ENCODE peak calls at places on chromosomes 7 and 10, in four cellular contexts. One of them, this sample, is unnamed.

GRCh38 chr7:105787071-105787470 is 89.3 kb downstream of the ATXN7L1 start:
- DNase-seq in activated CD4-positive, alpha-beta T cell treated with anti-CD3 and anti-CD28 coated beads, Interleukin-2, amount 10 ng/mL, durations not matched to agents 7 days and 5 days: no peak
- DNase-seq in NCI-H1092: no peak
- DNase-seq in NCI-H774: no peak
- DNase-seq in this sample: no peak

GRCh38 chr10:59770689-59771088 is 17.4 kb upstream of the MRLN start:
- DNase-seq in activated CD4-positive, alpha-beta T cell treated with anti-CD3 and anti-CD28 coated beads, Interleukin-2, amount 10 ng/mL, durations not matched to agents 7 days and 5 days: no peak
- DNase-seq in NCI-H1092: no peak
- DNase-seq in NCI-H774: no peak
- DNase-seq in this sample: no peak

GRCh38 chr10:133124357-133125211 is 35.4 kb upstream of the KNDC1 start:
- DNase-seq in activated CD4-positive, alpha-beta T cell treated with anti-CD3 and anti-CD28 coated beads, Interleukin-2, amount 10 ng/mL, durations not matched to agents 7 days and 5 days: no peak
- DNase-seq in NCI-H774: no peak
- DNase-seq in NCI-H1092: no peak
- DNase-seq in this sample: peak

GRCh38 chr10:37488792-37489657 is 363.6 kb downstream of the ANKRD30A start:
- DNase-seq in activated CD4-positive, alpha-beta T cell treated with anti-CD3 and anti-CD28 coated beads, Interleukin-2, amount 10 ng/mL, durations not matched to agents 7 days and 5 days: no peak
- DNase-seq in NCI-H774: no peak
- DNase-seq in NCI-H1092: no peak
- DNase-seq in this sample: peak

GRCh38 chr10:43078986-43079273 is 2.1 kb downstream of the RET start:
- DNase-seq in NCI-H774: no peak
- DNase-seq in NCI-H1092: no peak
- DNase-seq in activated CD4-positive, alpha-beta T cell treated with anti-CD3 and anti-CD28 coated beads, Interleukin-2, amount 10 ng/mL, durations not matched to agents 7 days and 5 days: peak
- DNase-seq in this sample: peak

GRCh38 chr10:110568055-110568735 is 700 bp downstream of the SMC3 start:
- DNase-seq in activated CD4-positive, alpha-beta T cell treated with anti-CD3 and anti-CD28 coated beads, Interleukin-2, amount 10 ng/mL, durations not matched to agents 7 days and 5 days: peak
- DNase-seq in NCI-H1092: peak
- DNase-seq in NCI-H774: no peak
- DNase-seq in this sample: peak

GRCh38 chr10:11856678-11857077 is 33.5 kb downstream of the PROSER2 start:
- DNase-seq in activated CD4-positive, alpha-beta T cell treated with anti-CD3 and anti-CD28 coated beads, Interleukin-2, amount 10 ng/mL, durations not matched to agents 7 days and 5 days: no peak
- DNase-seq in NCI-H774: no peak
- DNase-seq in NCI-H1092: no peak
- DNase-seq in this sample: peak

GRCh38 chr10:71657604-71658348 is 61.8 kb downstream of the C10orf105 start:
- DNase-seq in NCI-H1092: no peak
- DNase-seq in NCI-H774: no peak
- DNase-seq in activated CD4-positive, alpha-beta T cell treated with anti-CD3 and anti-CD28 coated beads, Interleukin-2, amount 10 ng/mL, durations not matched to agents 7 days and 5 days: no peak
- DNase-seq in this sample: no peak

GRCh38 chr10:13491747-13492360 is 37.0 kb downstream of the BEND7 start:
- DNase-seq in activated CD4-positive, alpha-beta T cell treated with anti-CD3 and anti-CD28 coated beads, Interleukin-2, amount 10 ng/mL, durations not matched to agents 7 days and 5 days: no peak
- DNase-seq in NCI-H1092: no peak
- DNase-seq in NCI-H774: no peak
- DNase-seq in this sample: no peak

GRCh38 chr7:127997226-127997922 is 33.9 kb downstream of the LRRC4 start:
- DNase-seq in NCI-H1092: no peak
- DNase-seq in NCI-H774: no peak
- DNase-seq in activated CD4-positive, alpha-beta T cell treated with anti-CD3 and anti-CD28 coated beads, Interleukin-2, amount 10 ng/mL, durations not matched to agents 7 days and 5 days: no peak
- DNase-seq in this sample: no peak

GRCh38 chr7:70071786-70072185 is 473.5 kb downstream of the AUTS2 start:
- DNase-seq in NCI-H774: no peak
- DNase-seq in activated CD4-positive, alpha-beta T cell treated with anti-CD3 and anti-CD28 coated beads, Interleukin-2, amount 10 ng/mL, durations not matched to agents 7 days and 5 days: no peak
- DNase-seq in NCI-H1092: peak
- DNase-seq in this sample: no peak

GRCh38 chr7:50362712-50363282 is 58.3 kb downstream of the IKZF1 start:
- DNase-seq in NCI-H1092: no peak
- DNase-seq in activated CD4-positive, alpha-beta T cell treated with anti-CD3 and anti-CD28 coated beads, Interleukin-2, amount 10 ng/mL, durations not matched to agents 7 days and 5 days: peak
- DNase-seq in NCI-H774: no peak
- DNase-seq in this sample: no peak

GRCh38 chr7:73433924-73434700 is 534 bp downstream of the FZD9 start:
- DNase-seq in NCI-H774: no peak
- DNase-seq in activated CD4-positive, alpha-beta T cell treated with anti-CD3 and anti-CD28 coated beads, Interleukin-2, amount 10 ng/mL, durations not matched to agents 7 days and 5 days: peak
- DNase-seq in NCI-H1092: no peak
- DNase-seq in this sample: peak

GRCh38 chr10:35412900-35413491 is 76.7 kb downstream of the CCNY start:
- DNase-seq in activated CD4-positive, alpha-beta T cell treated with anti-CD3 and anti-CD28 coated beads, Interleukin-2, amount 10 ng/mL, durations not matched to agents 7 days and 5 days: no peak
- DNase-seq in NCI-H1092: no peak
- DNase-seq in NCI-H774: no peak
- DNase-seq in this sample: peak

GRCh38 chr10:49595713-49596492 is 14.2 kb upstream of the SLC18A3 start:
- DNase-seq in NCI-H774: no peak
- DNase-seq in activated CD4-positive, alpha-beta T cell treated with anti-CD3 and anti-CD28 coated beads, Interleukin-2, amount 10 ng/mL, durations not matched to agents 7 days and 5 days: no peak
- DNase-seq in NCI-H1092: no peak
- DNase-seq in this sample: peak

GRCh38 chr10:122462533-122463465 is 1.4 kb downstream of the HTRA1 start:
- DNase-seq in NCI-H774: no peak
- DNase-seq in activated CD4-positive, alpha-beta T cell treated with anti-CD3 and anti-CD28 coated beads, Interleukin-2, amount 10 ng/mL, durations not matched to agents 7 days and 5 days: no peak
- DNase-seq in NCI-H1092: no peak
- DNase-seq in this sample: peak

GRCh38 chr7:27606270-27607209 is 56.1 kb downstream of the HIBADH start:
- DNase-seq in NCI-H1092: peak
- DNase-seq in activated CD4-positive, alpha-beta T cell treated with anti-CD3 and anti-CD28 coated beads, Interleukin-2, amount 10 ng/mL, durations not matched to agents 7 days and 5 days: no peak
- DNase-seq in NCI-H774: no peak
- DNase-seq in this sample: peak

GRCh38 chr10:15141136-15142067 is 27.1 kb downstream of the NMT2 start:
- DNase-seq in NCI-H1092: no peak
- DNase-seq in activated CD4-positive, alpha-beta T cell treated with anti-CD3 and anti-CD28 coated beads, Interleukin-2, amount 10 ng/mL, durations not matched to agents 7 days and 5 days: peak
- DNase-seq in NCI-H774: no peak
- DNase-seq in this sample: peak

GRCh38 chr7:158308001-158308400 is 279.6 kb downstream of the PTPRN2 start:
- DNase-seq in activated CD4-positive, alpha-beta T cell treated with anti-CD3 and anti-CD28 coated beads, Interleukin-2, amount 10 ng/mL, durations not matched to agents 7 days and 5 days: no peak
- DNase-seq in NCI-H1092: no peak
- DNase-seq in NCI-H774: no peak
- DNase-seq in this sample: no peak

GRCh38 chr10:71316081-71316785 is 2.8 kb upstream of the SLC29A3 start:
- DNase-seq in activated CD4-positive, alpha-beta T cell treated with anti-CD3 and anti-CD28 coated beads, Interleukin-2, amount 10 ng/mL, durations not matched to agents 7 days and 5 days: no peak
- DNase-seq in NCI-H774: no peak
- DNase-seq in NCI-H1092: no peak
- DNase-seq in this sample: no peak